ENCODE peak calls at places on chromosomes 13 and 19, in six cellular contexts. C is GM13976, B is tibial artery, V is Calu3, K is HCT116, P is B cell. W is an unnamed sample.

GRCh38 chr13:23856008-23856750 is 33.0 kb downstream of the MIPEP start:
- DNase-seq in C (no peak), B (no peak), V (no peak), K (no peak), P (no peak), W (no peak)

GRCh38 chr13:67100723-67101122 is 129.4 kb downstream of the PCDH9 start:
- DNase-seq in C (no peak), B (no peak), V (no peak), K (no peak), P (no peak), W (no peak)

GRCh38 chr13:27211271-27211670 is 39.7 kb upstream of the USP12 start:
- DNase-seq in C (no peak), B (no peak), V (no peak), K (no peak), P (no peak), W (no peak)

GRCh38 chr13:35720690-35721554 is 244.4 kb upstream of the MAB21L1 start:
- DNase-seq in C (peak), B (no peak), V (peak), K (peak), P (no peak), W (peak)

GRCh38 chr19:40603719-40604646 is 2.8 kb downstream of the LTBP4 start:
- DNase-seq in C (peak), B (peak), V (peak), K (peak), P (peak), W (peak)

GRCh38 chr19:4967738-4968461 is 1.0 kb upstream of the KDM4B start:
- DNase-seq in C (no peak), B (no peak), V (no peak), K (no peak), P (no peak), W (no peak)

GRCh38 chr13:27428160-27428559 is 3.7 kb downstream of the GTF3A start:
- DNase-seq in C (no peak), B (no peak), V (no peak), K (no peak), P (no peak), W (no peak)

GRCh38 chr19:57746580-57747471 is at the start of gene ZNF776:
- DNase-seq in C (peak), B (peak), V (peak), K (peak), P (peak), W (peak)

GRCh38 chr19:30744741-30745475 is 372.7 kb downstream of the ZNF536 start:
- DNase-seq in C (no peak), B (no peak), V (no peak), K (no peak), P (no peak), W (no peak)

GRCh38 chr13:114282143-114282685 is 813 bp downstream of the UPF3A start:
- DNase-seq in C (peak), B (peak), V (peak), K (no peak), P (peak), W (peak)

DNA sequence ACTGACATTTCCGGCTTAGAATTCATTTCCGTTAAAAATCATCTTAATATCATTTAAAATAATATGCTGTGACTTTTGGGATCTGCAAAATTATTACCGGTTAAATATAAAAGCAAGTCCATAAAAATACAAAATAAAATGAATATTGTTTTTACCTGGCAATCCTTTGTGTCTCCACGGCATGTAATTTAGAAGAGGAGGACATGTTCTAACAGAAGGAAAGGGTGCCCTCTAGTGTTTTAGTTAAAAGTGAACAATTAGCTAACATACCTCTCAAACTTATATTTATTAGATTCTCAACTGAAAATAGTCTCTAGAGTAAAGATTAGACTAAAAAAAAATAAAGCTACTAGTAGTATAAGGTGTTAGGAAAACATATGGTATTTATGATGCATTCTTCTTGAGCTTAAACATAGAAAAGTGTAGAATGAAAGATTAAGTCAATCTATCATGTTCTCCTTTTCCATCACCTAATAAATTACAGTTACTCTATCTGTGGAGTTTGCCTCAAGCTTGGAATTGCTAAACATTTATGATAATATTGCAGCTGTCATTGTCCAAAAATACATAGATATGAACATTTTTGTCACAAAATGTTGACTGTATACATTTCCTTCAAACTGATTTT is 676.7 kb upstream of the SPRY2 start:
- DNase-seq in C (peak), B (no peak), V (no peak), K (peak), P (no peak), W (peak)
- TF ChIP-seq CTCF in C (no peak), B (peak), V (no peak), K (peak), P (peak), W (peak)

DNA sequence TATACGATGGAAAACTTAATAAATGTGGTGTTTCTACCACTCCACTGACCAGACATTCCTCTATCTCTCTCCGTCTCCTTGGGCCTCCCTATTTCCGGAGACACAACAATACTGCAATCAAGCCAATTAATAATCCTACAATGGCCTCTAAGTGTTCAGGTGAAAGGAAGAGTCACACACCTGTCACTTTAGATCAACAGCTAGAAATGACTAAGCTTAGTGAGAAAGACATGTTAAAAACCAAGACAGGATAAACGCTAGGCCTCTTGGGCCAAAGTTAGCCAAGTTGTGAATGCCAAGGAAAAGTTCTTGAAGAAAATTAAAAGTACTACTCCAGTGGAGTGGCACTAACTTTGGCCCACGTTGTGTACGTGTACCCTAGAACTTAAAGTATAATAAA is 22.5 kb downstream of the ZDHHC20 start:
- DNase-seq in C (no peak), B (no peak), V (no peak), K (no peak), P (no peak), W (peak)
- TF ChIP-seq CTCF in C (no peak), B (no peak), V (no peak), K (no peak), P (no peak), W (no peak)

GRCh38 chr13:65679240-65679639 is 1550.9 kb downstream of the PCDH9 start:
- DNase-seq in C (no peak), B (no peak), V (no peak), K (no peak), P (no peak), W (no peak)

GRCh38 chr13:65677906-65678305 is 1552.2 kb downstream of the PCDH9 start:
- DNase-seq in C (no peak), B (no peak), V (no peak), K (peak), P (no peak), W (no peak)
- TF ChIP-seq CTCF in C (no peak), B (no peak), V (no peak), K (no peak), P (no peak), W (no peak)

GRCh38 chr13:29733069-29733700 is 117.2 kb downstream of the UBL3 start:
- DNase-seq in C (no peak), B (peak), V (no peak), K (no peak), P (no peak), W (no peak)

DNA sequence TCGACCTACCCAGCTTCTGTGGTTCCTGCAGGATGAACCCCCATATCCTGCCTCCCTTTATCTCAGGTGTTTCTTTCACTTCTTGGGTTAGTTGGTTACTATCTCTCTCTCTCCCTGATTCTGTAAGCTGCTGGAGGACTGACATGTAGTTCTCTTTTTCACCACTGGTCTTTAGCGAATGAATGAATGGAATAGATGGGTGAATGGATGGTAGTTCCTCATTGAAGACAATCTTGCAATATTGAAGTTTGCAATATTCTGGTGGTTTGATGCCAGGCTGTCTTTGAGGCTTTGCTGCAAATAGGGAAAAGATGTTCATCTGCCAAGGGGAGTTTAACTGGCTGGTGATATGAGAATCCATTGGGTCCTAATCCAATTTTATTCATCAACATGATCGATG is 120.2 kb downstream of the UBL3 start:
- DNase-seq in C (no peak), B (no peak), V (no peak), K (no peak), P (no peak), W (no peak)
- TF ChIP-seq CTCF in C (no peak), B (no peak), V (no peak), K (peak), P (no peak), W (no peak)

DNA sequence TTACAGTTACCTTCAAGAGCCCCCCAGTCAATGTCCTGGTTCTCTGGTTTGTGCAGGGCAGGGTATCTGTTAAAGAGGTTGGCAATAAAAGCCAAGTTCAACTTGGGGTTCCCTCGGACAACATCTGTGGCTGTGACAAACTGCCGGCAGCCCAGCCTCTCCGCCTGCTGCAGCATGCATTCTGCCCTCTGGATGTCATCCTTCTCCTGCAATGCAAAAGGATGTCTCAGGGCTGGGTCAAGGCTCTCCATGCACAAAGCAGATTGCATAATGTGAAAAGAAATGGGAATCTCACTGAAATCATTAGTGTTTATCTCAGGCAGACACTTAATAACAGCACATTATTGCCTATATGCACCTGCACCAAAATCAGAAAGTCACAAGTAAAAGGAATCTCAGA is 35.1 kb downstream of the LCP1 start:
- DNase-seq in C (no peak), B (no peak), V (no peak), K (no peak), P (no peak), W (no peak)
- TF ChIP-seq CTCF in C (no peak), B (no peak), V (no peak), K (peak), P (no peak), W (no peak)

DNA sequence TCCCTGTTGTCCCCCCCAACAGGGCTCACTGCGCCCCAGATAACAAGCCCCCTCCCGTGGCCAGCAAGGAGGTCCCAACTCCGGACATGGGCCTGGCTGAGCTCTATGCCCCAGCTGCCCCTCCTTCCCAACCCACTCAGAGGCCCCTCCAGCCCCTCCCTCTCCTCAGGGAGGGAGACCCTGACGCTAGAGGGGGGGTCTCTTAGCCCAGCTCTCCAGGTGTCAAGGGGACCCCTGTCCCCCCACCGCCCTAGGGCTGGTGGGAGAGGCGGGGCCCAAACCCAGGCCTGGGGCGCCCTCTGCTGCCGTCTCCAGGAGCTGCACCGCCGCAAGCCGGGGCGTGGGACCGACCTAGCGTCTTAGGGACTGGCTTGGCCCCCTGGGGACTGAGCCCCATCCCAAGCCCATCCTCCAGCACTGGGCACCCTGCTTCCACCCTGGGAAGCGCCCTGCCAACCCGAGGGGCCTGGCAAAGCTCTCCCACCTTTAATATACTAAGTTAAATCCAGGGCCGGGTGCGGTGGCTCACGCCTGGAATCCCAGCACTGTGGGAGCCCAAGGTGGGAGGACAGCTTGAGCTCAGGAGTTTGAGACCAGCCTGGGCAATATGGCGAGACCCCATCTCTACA is 1.4 kb downstream of the GRIN3B start:
- DNase-seq in C (peak), B (no peak), V (peak), K (no peak), P (peak), W (peak)
- TF ChIP-seq CTCF in C (peak), B (peak), V (peak), K (peak), P (peak), W (peak)

GRCh38 chr19:681029-681626 is 4.9 kb downstream of the FSTL3 start:
- DNase-seq in C (peak), B (peak), V (peak), K (no peak), P (peak), W (peak)

GRCh38 chr19:679418-680286 is 3.5 kb downstream of the FSTL3 start:
- DNase-seq in C (no peak), B (peak), V (peak), K (no peak), P (peak), W (peak)

GRCh38 chr19:678791-679388 is 2.7 kb downstream of the FSTL3 start:
- DNase-seq in C (no peak), B (peak), V (no peak), K (no peak), P (no peak), W (no peak)

GRCh38 chr19:681638-682037 is 5.4 kb downstream of the FSTL3 start:
- DNase-seq in C (no peak), B (no peak), V (no peak), K (no peak), P (no peak), W (no peak)

GRCh38 chr19:680287-681028 is 4.3 kb downstream of the FSTL3 start:
- DNase-seq in C (peak), B (peak), V (peak), K (peak), P (peak), W (peak)
- TF ChIP-seq CTCF in C (peak), B (peak), V (peak), K (peak), P (peak), W (peak)

W was measured in GM12865.